ENCODE peak calls at places on chromosome 1, in six cellular contexts. F is upper lobe of left lung, O is sigmoid colon, N is K562, P is spleen, I is transverse colon. W is an unnamed sample.

GRCh38 chr1:31872658-31873636 is 57.1 kb upstream of the SPOCD1 start:
- DNase-seq in I (no peak), P (no peak), O (no peak), F (no peak), N (no peak), W (no peak)

GRCh38 chr1:101164776-101165175 is 72.0 kb upstream of the S1PR1 start:
- DNase-seq in O (no peak), I (no peak), N (no peak), F (no peak), P (no peak), W (no peak)

GRCh38 chr1:186643600-186643999 is 36.6 kb downstream of the PTGS2 start:
- DNase-seq in P (no peak), F (no peak), N (no peak), I (no peak), O (no peak), W (no peak)

GRCh38 chr1:97247196-97247595 is 525.6 kb downstream of the PTBP2 start:
- DNase-seq in P (no peak), I (no peak), O (no peak), F (no peak), N (no peak), W (no peak)

GRCh38 chr1:16153110-16153998 is 2.5 kb downstream of the EPHA2 start:
- DNase-seq in N (no peak), O (no peak), I (no peak), P (no peak), F (no peak), W (no peak)

GRCh38 chr1:78340006-78340405 is 150.8 kb upstream of the PTGFR start:
- DNase-seq in F (no peak), I (no peak), O (no peak), N (no peak), P (no peak), W (no peak)

GRCh38 chr1:151371340-151371739 is 1.2 kb downstream of the SELENBP1 start:
- DNase-seq in I (peak), P (no peak), O (peak), F (peak), N (no peak), W (peak)

GRCh38 chr1:177983824-177984528 is 14.1 kb upstream of the SEC16B start:
- DNase-seq in I (peak), F (no peak), O (peak), N (peak), P (no peak), W (no peak)

GRCh38 chr1:99957818-99958217 is 12.0 kb upstream of the SLC35A3 start:
- DNase-seq in F (no peak), I (no peak), N (no peak), P (no peak), O (no peak), W (no peak)

GRCh38 chr1:20476260-20477038 is 9.6 kb downstream of the CAMK2N1 start:
- DNase-seq in O (no peak), P (no peak), I (peak), N (peak), F (no peak), W (no peak)

GRCh38 chr1:117582341-117582902 is 23.4 kb upstream of the TENT5C start:
- DNase-seq in P (no peak), N (no peak), I (no peak), F (no peak), O (peak), W (no peak)

GRCh38 chr1:211132681-211133392 is 1.1 kb downstream of the KCNH1 start:
- DNase-seq in I (no peak), P (no peak), F (no peak), N (no peak), O (no peak), W (no peak)

GRCh38 chr1:161486806-161487482 is 18.3 kb upstream of the FCGR2A start:
- DNase-seq in O (no peak), N (peak), I (peak), P (no peak), F (no peak), W (no peak)

DNA sequence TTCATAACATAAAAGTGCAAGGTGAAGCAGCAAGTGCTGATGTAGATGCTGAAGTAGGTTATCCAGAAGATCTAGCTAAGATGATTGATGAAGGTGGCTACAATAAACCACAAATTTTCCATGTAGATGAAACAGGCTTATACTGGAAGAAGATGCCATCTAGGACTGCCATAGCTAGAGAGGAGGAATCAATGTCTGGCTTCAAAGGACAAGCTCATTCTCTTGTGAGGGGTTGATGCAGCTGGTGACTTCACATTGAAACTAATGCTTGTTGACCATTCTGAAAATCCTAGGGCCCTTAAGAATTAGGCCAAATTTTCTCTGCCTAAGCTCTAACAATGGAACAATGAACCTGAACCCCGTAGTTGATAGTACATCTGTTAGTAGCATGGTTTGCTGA is 34.0 kb downstream of the FLVCR1 start:
- DNase-seq in P (no peak), F (no peak), I (no peak), N (no peak), O (no peak), W (no peak)
- TF ChIP-seq POLR2A in P (no peak), F (no peak), I (no peak), N (no peak), O (no peak), W (no peak)

DNA sequence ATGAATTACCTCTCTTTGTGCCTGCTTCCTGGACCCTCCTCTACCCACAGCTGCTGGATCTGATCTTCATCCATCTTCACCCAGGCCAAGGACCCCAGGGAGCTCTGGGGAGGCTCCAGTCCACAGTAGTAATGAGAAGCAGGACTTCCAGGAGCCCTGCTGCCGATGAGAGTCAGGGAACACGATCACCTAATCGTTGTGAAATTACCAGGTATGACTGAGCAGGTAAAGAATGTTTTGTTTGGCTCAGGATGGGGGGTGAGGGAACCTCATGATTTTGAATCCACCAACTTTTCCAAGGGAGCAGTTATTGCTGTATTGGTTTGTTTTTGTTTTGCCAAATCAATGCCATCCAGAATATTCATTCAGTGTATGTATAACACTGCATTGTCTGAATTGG is 454.0 kb downstream of the PLPP3 start:
- DNase-seq in O (no peak), P (no peak), I (no peak), F (no peak), N (no peak), W (no peak)
- H3K27ac ChIP-seq in O (no peak), P (no peak), I (no peak), F (no peak), N (no peak), W (no peak)

GRCh38 chr1:155241069-155241679 is 14.1 kb downstream of the ENTREP3 start:
- DNase-seq in F (peak), N (peak), I (peak), O (peak), P (peak), W (peak)
- TF ChIP-seq POLR2AphosphoS5 in F (peak), N (no peak), I (peak), O (peak), P (peak), W (peak)

GRCh38 chr1:200496937-200497336 is 87.1 kb upstream of the ZNF281 start:
- DNase-seq in N (no peak), I (no peak), P (no peak), F (no peak), O (no peak), W (no peak)
- TF ChIP-seq POLR2A in N (no peak), I (no peak), P (no peak), F (no peak), O (no peak), W (no peak)

W was measured in prostate gland.